ENCODE peak calls at places on chromosome 19, in nine cellular contexts. V is lower leg skin, I is fibroblast of lung, D is H9, F is neural progenitor cell, G is progenitor cell of endocrine pancreas, N is neural crest cell, S is WTC11, T is IMR-90. Y is an unnamed sample.

GRCh38 chr19:49400034-49400433 is 12.0 kb downstream of the KASH5 start:
- DNase-seq in D (no peak), I (peak; percentile 9), S (no peak), F (no peak), N (no peak), T (peak; percentile 11), V (no peak), G (no peak), Y (no peak)

GRCh38 chr19:38264486-38265212 is at the start of gene SPINT2:
- DNase-seq in G (peak; percentile 89), V (peak; percentile 95), T (no peak), N (peak; percentile 47), I (no peak), D (peak; percentile 93), F (peak; percentile 95), S (peak; percentile 93), Y (no peak)

GRCh38 chr19:51799998-51800848 is 5.3 kb downstream of the FPR3 start:
- DNase-seq in D (no peak), T (peak; percentile 60), N (no peak), I (peak; percentile 85), S (no peak), V (no peak), F (no peak), G (no peak), Y (no peak)

GRCh38 chr19:7986321-7987083 is 18.9 kb downstream of the ELAVL1 start:
- DNase-seq in T (peak; percentile 82), S (no peak), I (peak; percentile 68), G (no peak), F (no peak), D (no peak), N (no peak), V (no peak), Y (no peak)

GRCh38 chr19:44499559-44499958 is 763 bp downstream of the ZNF180 start:
- DNase-seq in I (no peak), V (no peak), D (peak; percentile 55), T (no peak), F (no peak), G (no peak), N (no peak), S (peak; percentile 28), Y (no peak)

GRCh38 chr19:50870417-50871089 is 2.7 kb upstream of the KLK2 start:
- DNase-seq in S (peak; percentile 44), F (peak; percentile 5), G (no peak), D (peak; percentile 71), T (peak; percentile 3), I (no peak), V (no peak), N (no peak), Y (no peak)

GRCh38 chr19:7459773-7460172 is 29.1 kb downstream of the PEX11G start:
- DNase-seq in G (no peak), T (no peak), S (no peak), F (no peak), N (no peak), V (no peak), D (no peak), I (no peak), Y (no peak)

GRCh38 chr19:39430675-39431593 is 4.8 kb downstream of the RPS16 start:
- DNase-seq in N (no peak), D (peak; percentile 84), S (no peak), I (peak; percentile 100), T (peak; percentile 100), F (no peak), G (no peak), V (peak; percentile 89), Y (peak; percentile 98)

GRCh38 chr19:22606212-22606553 is 27.9 kb upstream of the ZNF492 start:
- DNase-seq in G (no peak), T (no peak), D (no peak), F (no peak), V (peak; percentile 62), S (no peak), N (no peak), I (no peak), Y (no peak)

GRCh38 chr19:38304866-38305429 is 897 bp downstream of the C19orf33 start:
- DNase-seq in I (no peak), S (peak; percentile 90), D (peak; percentile 99), N (no peak), F (peak; percentile 96), T (no peak), G (peak; percentile 55), V (no peak), Y (no peak)

GRCh38 chr19:11254662-11255061 is 7.7 kb downstream of the DOCK6 start:
- DNase-seq in N (no peak), D (no peak), I (no peak), F (no peak), S (no peak), G (no peak), V (no peak), T (no peak), Y (no peak)
- TF ChIP-seq CTCF in N (no peak), D (no peak), I (no peak), F (no peak), S (no peak), G (peak; percentile 28), V (no peak), T (no peak), Y (no peak)

DNA sequence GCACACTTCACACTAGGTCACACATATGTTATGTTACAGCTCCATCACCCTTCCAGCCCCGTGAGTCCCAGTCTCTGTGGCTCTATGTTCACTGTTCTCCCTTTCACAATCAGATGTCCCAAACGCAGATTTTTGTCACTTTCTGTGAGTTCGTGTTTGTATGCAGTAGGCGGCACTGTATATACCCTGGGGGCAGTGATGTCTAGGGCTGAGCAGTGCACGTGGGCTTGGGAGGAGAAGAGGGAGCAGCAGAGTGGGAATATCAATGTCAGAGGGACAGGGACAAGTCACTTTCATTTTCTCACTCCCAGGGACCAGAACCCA is 22.0 kb downstream of the PSG1 start:
- DNase-seq in I (no peak), G (no peak), N (no peak), S (no peak), T (no peak), V (no peak), D (no peak), F (no peak), Y (no peak)
- TF ChIP-seq CTCF in I (no peak), G (no peak), N (no peak), S (peak; percentile 5), T (no peak), V (no peak), D (no peak), F (no peak), Y (peak; percentile 47)

GRCh38 chr19:41699231-41699967 is 9.0 kb upstream of the CEACAM5 start:
- DNase-seq in T (no peak), S (no peak), I (no peak), F (no peak), G (no peak), D (peak; percentile 20), N (no peak), V (peak; percentile 59), Y (no peak)

GRCh38 chr19:41702208-41702651 is 6.2 kb upstream of the CEACAM5 start:
- DNase-seq in I (no peak), G (no peak), S (no peak), F (no peak), V (no peak), T (peak; percentile 33), D (no peak), N (no peak), Y (no peak)

GRCh38 chr19:41699968-41700323 is 8.5 kb upstream of the CEACAM5 start:
- DNase-seq in V (peak; percentile 15), D (peak; percentile 11), G (no peak), F (no peak), N (no peak), S (no peak), T (no peak), I (no peak), Y (no peak)

GRCh38 chr19:41700381-41701195 is 7.8 kb upstream of the CEACAM5 start:
- DNase-seq in I (no peak), N (no peak), G (no peak), D (peak; percentile 16), S (no peak), V (peak; percentile 82), F (no peak), T (no peak), Y (no peak)

GRCh38 chr19:41701401-41702075 is 6.9 kb upstream of the CEACAM5 start:
- DNase-seq in S (peak; percentile 73), F (no peak), N (no peak), I (no peak), T (no peak), G (no peak), D (peak; percentile 63), V (peak; percentile 66), Y (no peak)
- TF ChIP-seq CTCF in S (peak; percentile 61), F (no peak), N (no peak), I (no peak), T (no peak), G (no peak), D (no peak), V (no peak), Y (peak; percentile 33)

GRCh38 chr19:18868380-18869230 is 27.4 kb downstream of the CERS1 start:
- DNase-seq in S (peak; percentile 41), V (no peak), I (peak; percentile 11), D (no peak), N (no peak), T (no peak), G (no peak), F (no peak), Y (no peak)
- TF ChIP-seq CTCF in S (no peak), V (no peak), I (no peak), D (no peak), N (no peak), T (no peak), G (no peak), F (no peak), Y (no peak)

DNA sequence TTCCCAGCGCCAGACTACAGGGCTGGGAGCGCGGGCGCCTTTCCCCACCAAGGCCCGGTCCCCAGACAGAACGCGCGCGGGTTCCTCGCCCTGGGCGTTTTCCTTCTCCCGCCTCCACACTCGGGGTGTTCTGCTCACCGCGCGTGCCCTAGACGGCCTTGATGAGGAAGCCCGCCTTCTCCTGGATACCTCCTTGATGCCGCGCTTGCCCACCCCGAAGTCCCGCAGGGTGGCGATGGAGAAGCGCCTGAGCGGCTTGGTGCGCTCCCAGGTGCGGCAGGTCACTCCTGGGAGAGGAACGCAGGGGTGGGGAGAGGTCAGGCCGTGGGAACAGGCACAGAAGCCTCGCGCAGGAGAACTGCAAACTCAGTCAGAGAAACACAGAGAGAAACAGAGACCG is 34.8 kb downstream of the CYP2B6 start:
- DNase-seq in S (peak; percentile 62), T (no peak), I (no peak), D (peak; percentile 64), N (no peak), V (peak; percentile 61), G (no peak), F (peak; percentile 6), Y (no peak)
- TF ChIP-seq CTCF in S (no peak), T (no peak), I (no peak), D (peak; percentile 19), N (no peak), V (no peak), G (no peak), F (no peak), Y (no peak)

GRCh38 chr19:55913643-55914268 is 18.4 kb downstream of the NLRP13 start:
- DNase-seq in T (no peak), I (no peak), N (no peak), F (no peak), V (peak; percentile 31), D (no peak), S (no peak), G (no peak), Y (no peak)
- TF ChIP-seq CTCF in T (no peak), I (no peak), N (no peak), F (no peak), V (no peak), D (peak; percentile 31), S (no peak), G (no peak), Y (peak; percentile 11)

Y was measured in CD14-positive monocyte.